ENCODE peak calls at places on chromosomes 16 and 17, in nine cellular contexts. One of them, this sample, is unnamed.

GRCh38 chr17:10149573-10150399 is 48.6 kb downstream of the GAS7 start:
- DNase-seq in HT-29: peak
- DNase-seq in H1: no peak
- DNase-seq in RWPE1: peak
- DNase-seq in effector CD4-positive, alpha-beta T cell: no peak
- DNase-seq in neural crest cell: no peak
- DNase-seq in activated T-cell treated with anti-CD3 and anti-CD28 coated beads for 1 hour: no peak
- DNase-seq in HTR-8/SVneo: peak
- DNase-seq in lower leg skin: no peak
- DNase-seq in this sample: peak

GRCh38 chr17:8913091-8913490 is 45.6 kb upstream of the PIK3R6 start:
- DNase-seq in lower leg skin: peak
- DNase-seq in HTR-8/SVneo: no peak
- DNase-seq in neural crest cell: no peak
- DNase-seq in effector CD4-positive, alpha-beta T cell: no peak
- DNase-seq in HT-29: no peak
- DNase-seq in RWPE1: no peak
- DNase-seq in H1: no peak
- DNase-seq in activated T-cell treated with anti-CD3 and anti-CD28 coated beads for 1 hour: no peak
- DNase-seq in this sample: no peak

GRCh38 chr16:56939801-56940200 is 7.9 kb downstream of the HERPUD1 start:
- DNase-seq in activated T-cell treated with anti-CD3 and anti-CD28 coated beads for 1 hour: no peak
- DNase-seq in effector CD4-positive, alpha-beta T cell: no peak
- DNase-seq in HT-29: no peak
- DNase-seq in HTR-8/SVneo: no peak
- DNase-seq in lower leg skin: no peak
- DNase-seq in neural crest cell: no peak
- DNase-seq in H1: no peak
- DNase-seq in RWPE1: no peak
- DNase-seq in this sample: no peak

GRCh38 chr16:87470332-87470731 is 22.5 kb downstream of the ZCCHC14 start:
- DNase-seq in neural crest cell: no peak
- DNase-seq in lower leg skin: no peak
- DNase-seq in activated T-cell treated with anti-CD3 and anti-CD28 coated beads for 1 hour: no peak
- DNase-seq in H1: no peak
- DNase-seq in RWPE1: no peak
- DNase-seq in effector CD4-positive, alpha-beta T cell: no peak
- DNase-seq in HT-29: no peak
- DNase-seq in HTR-8/SVneo: no peak
- DNase-seq in this sample: no peak

GRCh38 chr16:28935924-28936783 is 4.4 kb downstream of the CD19 start:
- DNase-seq in HTR-8/SVneo: no peak
- DNase-seq in effector CD4-positive, alpha-beta T cell: peak
- DNase-seq in activated T-cell treated with anti-CD3 and anti-CD28 coated beads for 1 hour: peak
- DNase-seq in lower leg skin: peak
- DNase-seq in H1: peak
- DNase-seq in RWPE1: peak
- DNase-seq in neural crest cell: peak
- DNase-seq in HT-29: peak
- DNase-seq in this sample: peak

GRCh38 chr16:1237990-1238389 is 2.5 kb upstream of the TPSAB1 start:
- DNase-seq in RWPE1: no peak
- DNase-seq in H1: no peak
- DNase-seq in neural crest cell: no peak
- DNase-seq in effector CD4-positive, alpha-beta T cell: no peak
- DNase-seq in HTR-8/SVneo: no peak
- DNase-seq in activated T-cell treated with anti-CD3 and anti-CD28 coated beads for 1 hour: no peak
- DNase-seq in lower leg skin: no peak
- DNase-seq in HT-29: no peak
- DNase-seq in this sample: no peak

GRCh38 chr16:47236716-47237115 is 93.0 kb upstream of the NETO2 start:
- DNase-seq in H1: no peak
- DNase-seq in lower leg skin: no peak
- DNase-seq in HT-29: no peak
- DNase-seq in neural crest cell: no peak
- DNase-seq in RWPE1: no peak
- DNase-seq in HTR-8/SVneo: no peak
- DNase-seq in effector CD4-positive, alpha-beta T cell: no peak
- DNase-seq in activated T-cell treated with anti-CD3 and anti-CD28 coated beads for 1 hour: no peak
- DNase-seq in this sample: no peak

GRCh38 chr16:56041556-56042140 is 149.6 kb upstream of the GNAO1 start:
- DNase-seq in H1: peak
- DNase-seq in effector CD4-positive, alpha-beta T cell: no peak
- DNase-seq in RWPE1: peak
- DNase-seq in activated T-cell treated with anti-CD3 and anti-CD28 coated beads for 1 hour: peak
- DNase-seq in lower leg skin: no peak
- DNase-seq in neural crest cell: no peak
- DNase-seq in HTR-8/SVneo: no peak
- DNase-seq in HT-29: peak
- DNase-seq in this sample: peak

GRCh38 chr17:1769826-1770477 is 8.1 kb downstream of the SERPINF1 start:
- DNase-seq in effector CD4-positive, alpha-beta T cell: no peak
- DNase-seq in RWPE1: peak
- DNase-seq in activated T-cell treated with anti-CD3 and anti-CD28 coated beads for 1 hour: no peak
- DNase-seq in H1: no peak
- DNase-seq in lower leg skin: peak
- DNase-seq in HT-29: no peak
- DNase-seq in neural crest cell: no peak
- DNase-seq in HTR-8/SVneo: no peak
- DNase-seq in this sample: peak

GRCh38 chr17:51035436-51035835 is 85.2 kb downstream of the SPAG9 start:
- DNase-seq in RWPE1: no peak
- DNase-seq in activated T-cell treated with anti-CD3 and anti-CD28 coated beads for 1 hour: no peak
- DNase-seq in neural crest cell: no peak
- DNase-seq in H1: no peak
- DNase-seq in HT-29: no peak
- DNase-seq in effector CD4-positive, alpha-beta T cell: no peak
- DNase-seq in HTR-8/SVneo: no peak
- DNase-seq in lower leg skin: no peak
- DNase-seq in this sample: no peak

GRCh38 chr17:75505152-75505409 is 10.3 kb downstream of the CASKIN2 start:
- DNase-seq in RWPE1: no peak
- DNase-seq in effector CD4-positive, alpha-beta T cell: no peak
- DNase-seq in neural crest cell: no peak
- DNase-seq in HTR-8/SVneo: no peak
- DNase-seq in activated T-cell treated with anti-CD3 and anti-CD28 coated beads for 1 hour: no peak
- DNase-seq in lower leg skin: no peak
- DNase-seq in HT-29: no peak
- DNase-seq in H1: no peak
- DNase-seq in this sample: no peak

GRCh38 chr16:87834668-87835473 is 34.4 kb downstream of the SLC7A5 start:
- DNase-seq in neural crest cell: no peak
- DNase-seq in H1: no peak
- DNase-seq in HTR-8/SVneo: no peak
- DNase-seq in HT-29: peak
- DNase-seq in activated T-cell treated with anti-CD3 and anti-CD28 coated beads for 1 hour: no peak
- DNase-seq in effector CD4-positive, alpha-beta T cell: no peak
- DNase-seq in lower leg skin: no peak
- DNase-seq in RWPE1: no peak
- DNase-seq in this sample: peak

GRCh38 chr17:79431175-79431574 is 179.7 kb downstream of the RBFOX3 start:
- DNase-seq in lower leg skin: no peak
- DNase-seq in effector CD4-positive, alpha-beta T cell: no peak
- DNase-seq in neural crest cell: no peak
- DNase-seq in HTR-8/SVneo: no peak
- DNase-seq in activated T-cell treated with anti-CD3 and anti-CD28 coated beads for 1 hour: no peak
- DNase-seq in HT-29: no peak
- DNase-seq in RWPE1: no peak
- DNase-seq in H1: no peak
- DNase-seq in this sample: no peak

GRCh38 chr17:63035695-63036094 is 69.7 kb downstream of the TANC2 start:
- DNase-seq in lower leg skin: no peak
- DNase-seq in effector CD4-positive, alpha-beta T cell: no peak
- DNase-seq in RWPE1: no peak
- DNase-seq in neural crest cell: no peak
- DNase-seq in activated T-cell treated with anti-CD3 and anti-CD28 coated beads for 1 hour: no peak
- DNase-seq in H1: no peak
- DNase-seq in HT-29: no peak
- DNase-seq in HTR-8/SVneo: no peak
- DNase-seq in this sample: no peak

GRCh38 chr16:4515611-4516233 is 22.9 kb downstream of the CDIP1 start:
- DNase-seq in effector CD4-positive, alpha-beta T cell: no peak
- DNase-seq in HT-29: no peak
- DNase-seq in HTR-8/SVneo: no peak
- DNase-seq in lower leg skin: no peak
- DNase-seq in activated T-cell treated with anti-CD3 and anti-CD28 coated beads for 1 hour: no peak
- DNase-seq in H1: no peak
- DNase-seq in neural crest cell: no peak
- DNase-seq in RWPE1: no peak
- DNase-seq in this sample: no peak